ENCODE peak calls at places on chromosomes 3 and 15, in seven cellular contexts. C, V, A, K, J, R and Y are unnamed samples.

GRCh38 chr3:133644768-133645167 is 17.0 kb downstream of the TOPBP1 start:
- DNase-seq in C (peak; percentile 66), K (peak; percentile 55), V (no peak), R (no peak), A (no peak), J (no peak), Y (peak; percentile 13)

GRCh38 chr3:137948400-137949072 is 61.4 kb upstream of the CLDN18 start:
- DNase-seq in J (no peak), V (no peak), K (no peak), A (no peak), C (no peak), R (no peak), Y (no peak)

GRCh38 chr3:124361566-124361965 is 368.7 kb upstream of the UMPS start:
- DNase-seq in A (no peak), J (no peak), C (no peak), K (no peak), R (no peak), V (no peak), Y (no peak)

GRCh38 chr3:25176999-25177398 is 251.1 kb upstream of the RARB start:
- DNase-seq in V (no peak), K (peak; percentile 3), J (no peak), C (no peak), R (no peak), A (no peak), Y (no peak)

GRCh38 chr3:160447544-160447943 is 2.0 kb downstream of the TRIM59 start:
- DNase-seq in C (peak; percentile 21), R (no peak), K (no peak), V (peak; percentile 68), A (no peak), J (no peak), Y (no peak)

GRCh38 chr3:121821421-121822199 is 13.2 kb downstream of the IQCB1 start:
- DNase-seq in J (no peak), K (no peak), V (no peak), R (no peak), C (no peak), A (no peak), Y (no peak)

GRCh38 chr3:181756645-181757044 is 44.9 kb downstream of the SOX2 start:
- DNase-seq in J (no peak), R (no peak), A (no peak), K (no peak), C (no peak), V (no peak), Y (no peak)

GRCh38 chr15:97902140-97902780 is 58.2 kb upstream of the ARRDC4 start:
- DNase-seq in A (no peak), J (no peak), K (peak; percentile 24), V (no peak), C (peak; percentile 41), R (no peak), Y (no peak)

GRCh38 chr3:9247361-9248231 is 1.9 kb downstream of the SRGAP3 start:
- DNase-seq in C (no peak), R (no peak), V (no peak), K (no peak), J (no peak), A (no peak), Y (no peak)

GRCh38 chr3:157098823-157099185 is 61.1 kb downstream of the CCNL1 start:
- DNase-seq in J (no peak), V (no peak), C (no peak), K (peak; percentile 74), R (no peak), A (no peak), Y (no peak)

GRCh38 chr3:157417247-157417646 is 19.4 kb upstream of the PTX3 start:
- DNase-seq in R (no peak), K (no peak), J (no peak), V (no peak), C (no peak), A (no peak), Y (peak; percentile 28)

GRCh38 chr3:128484404-128485282 is 8.4 kb downstream of the GATA2 start:
- DNase-seq in K (no peak), V (peak; percentile 30), C (no peak), A (peak; percentile 46), J (no peak), R (peak; percentile 56), Y (no peak)

GRCh38 chr3:144039661-144040060 is 68.0 kb downstream of the DIPK2A start:
- DNase-seq in V (no peak), C (peak; percentile 24), R (no peak), K (no peak), A (no peak), J (no peak), Y (no peak)

GRCh38 chr3:184171562-184171961 is 3.1 kb upstream of the AP2M1 start:
- DNase-seq in A (peak; percentile 64), R (peak; percentile 64), V (peak; percentile 83), K (no peak), C (peak; percentile 78), J (no peak), Y (no peak)

GRCh38 chr3:184168363-184169120 is 6.1 kb upstream of the AP2M1 start:
- DNase-seq in V (no peak), A (peak; percentile 75), R (peak; percentile 48), C (peak; percentile 59), K (no peak), J (no peak), Y (no peak)

GRCh38 chr3:184167786-184168185 is 6.9 kb upstream of the AP2M1 start:
- DNase-seq in J (no peak), C (no peak), R (peak; percentile 51), K (no peak), A (peak; percentile 68), V (no peak), Y (no peak)

GRCh38 chr3:184172681-184173373 is 1.8 kb upstream of the AP2M1 start:
- DNase-seq in R (no peak), V (no peak), A (no peak), C (no peak), J (no peak), K (peak; percentile 85), Y (no peak)

GRCh38 chr3:184169896-184170875 is 4.5 kb upstream of the AP2M1 start:
- DNase-seq in J (no peak), A (peak; percentile 92), C (no peak), V (no peak), R (peak; percentile 79), K (no peak), Y (no peak)
- TF ChIP-seq CTCF in J (no peak), A (no peak), C (no peak), V (no peak), R (no peak), K (no peak), Y (no peak)

GRCh38 chr3:19396726-19397125 is 248.4 kb downstream of the KCNH8 start:
- DNase-seq in A (no peak), J (no peak), K (no peak), V (no peak), R (no peak), C (no peak), Y (no peak)
- TF ChIP-seq CTCF in A (no peak), J (no peak), K (no peak), V (no peak), R (no peak), C (no peak), Y (no peak)

DNA sequence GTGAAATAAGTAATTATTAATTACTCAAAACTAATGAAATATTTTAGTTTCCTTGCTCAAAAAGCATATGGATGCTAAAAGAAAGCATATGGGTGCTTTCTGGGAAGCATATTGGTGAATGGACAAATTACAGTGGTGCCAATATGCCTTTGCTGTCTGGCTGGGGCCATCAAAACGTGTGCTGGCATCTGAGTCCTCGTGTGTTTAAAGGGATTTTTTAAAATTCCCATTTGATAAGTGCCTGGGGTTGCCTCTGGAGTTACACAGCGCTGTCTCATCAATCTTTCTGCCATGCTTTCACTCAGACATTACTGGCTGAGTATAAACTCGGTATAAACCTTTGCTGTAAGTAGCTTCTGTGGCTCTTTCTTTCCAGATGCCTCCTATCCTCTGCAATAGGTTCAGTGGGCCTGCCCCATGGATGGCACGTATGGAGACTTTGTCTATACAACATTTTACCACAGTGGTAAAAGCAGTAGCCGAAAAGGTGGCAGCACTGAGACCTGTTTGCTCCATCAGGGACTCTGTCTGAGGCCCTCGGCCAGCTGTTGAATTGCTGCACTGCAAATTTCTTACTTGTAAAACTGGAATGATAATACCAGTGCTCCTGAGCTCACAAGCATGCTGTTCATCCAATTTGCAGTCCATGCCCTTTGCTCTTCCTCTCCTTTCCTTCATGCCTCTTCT is 195.5 kb downstream of the LPP start:
- DNase-seq in R (no peak), A (no peak), C (no peak), J (no peak), V (peak; percentile 1), K (no peak), Y (no peak)
- TF ChIP-seq CTCF in R (no peak), A (peak; percentile 40), C (no peak), J (no peak), V (no peak), K (no peak), Y (peak; percentile 6)

GRCh38 chr3:69385723-69386483 is at the start of gene FRMD4B:
- DNase-seq in R (peak; percentile 92), C (no peak), K (no peak), V (no peak), J (peak; percentile 62), A (peak; percentile 91), Y (peak; percentile 58)
- TF ChIP-seq CTCF in R (peak; percentile 16), C (peak; percentile 15), K (peak; percentile 51), V (no peak), J (no peak), A (peak; percentile 70), Y (peak; percentile 16)

GRCh38 chr3:16546186-16547004 is 32.9 kb upstream of the RFTN1 start:
- DNase-seq in V (peak; percentile 84), R (no peak), K (no peak), C (no peak), A (no peak), J (no peak), Y (no peak)

GRCh38 chr3:16547958-16548357 is 34.5 kb upstream of the RFTN1 start:
- DNase-seq in R (no peak), V (no peak), K (no peak), C (no peak), J (no peak), A (no peak), Y (no peak)

GRCh38 chr3:16547555-16547954 is 34.1 kb upstream of the RFTN1 start:
- DNase-seq in C (no peak), K (no peak), R (no peak), V (no peak), A (no peak), J (no peak), Y (no peak)

GRCh38 chr3:16545413-16546185 is 32.1 kb upstream of the RFTN1 start:
- DNase-seq in R (no peak), C (no peak), K (no peak), J (no peak), V (no peak), A (no peak), Y (no peak)

GRCh38 chr3:16543242-16543864 is 29.9 kb upstream of the RFTN1 start:
- DNase-seq in C (no peak), V (no peak), K (no peak), J (no peak), R (no peak), A (no peak), Y (no peak)
- TF ChIP-seq CTCF in C (no peak), V (no peak), K (no peak), J (no peak), R (no peak), A (no peak), Y (no peak)